ENCODE peak calls at places on chromosomes 11 and 22, in ten cellular contexts. Q is esophagus squamous epithelium, J is heart left ventricle, A is IMR-90, F is gastrocnemius medialis, I is spleen, M is stomach, O is breast epithelium, X is NB4, U is tibial nerve. R is an unnamed sample.

GRCh38 chr22:44538518-44539315 is 40.7 kb upstream of the RTL6 start:
- DNase-seq in Q (no peak), J (no peak), A (no peak), F (no peak), I (no peak), M (no peak), O (no peak), X (no peak), U (no peak), R (no peak)

GRCh38 chr11:106724293-106724892 is 293.9 kb downstream of the GUCY1A2 start:
- DNase-seq in Q (no peak), J (no peak), A (peak), F (no peak), I (no peak), M (no peak), O (no peak), X (peak), U (no peak), R (no peak)

GRCh38 chr11:82936261-82936660 is 34.7 kb downstream of the DDIAS start:
- DNase-seq in Q (no peak), J (no peak), A (peak), F (no peak), I (no peak), M (no peak), O (no peak), X (no peak), U (no peak), R (no peak)

GRCh38 chr22:44847380-44847779 is 95.0 kb downstream of the ARHGAP8 start:
- DNase-seq in Q (no peak), J (no peak), A (no peak), F (no peak), I (no peak), M (no peak), O (no peak), X (no peak), U (no peak), R (no peak)

GRCh38 chr11:107648247-107648646 is 57.3 kb downstream of the ELMOD1 start:
- DNase-seq in Q (no peak), J (no peak), A (no peak), F (no peak), I (no peak), M (no peak), O (no peak), X (no peak), U (no peak), R (no peak)

GRCh38 chr22:44437493-44438015 is 60.5 kb downstream of the RTL6 start:
- DNase-seq in Q (no peak), J (no peak), A (peak), F (no peak), I (peak), M (no peak), O (no peak), X (no peak), U (no peak), R (no peak)

GRCh38 chr22:35580351-35581022 is 36.6 kb downstream of the MB start:
- DNase-seq in Q (no peak), J (peak), A (no peak), F (no peak), I (no peak), M (no peak), O (no peak), X (no peak), U (no peak), R (no peak)

GRCh38 chr11:42620796-42621195 is 691.0 kb upstream of the API5 start:
- DNase-seq in Q (no peak), J (no peak), A (no peak), F (no peak), I (no peak), M (no peak), O (no peak), X (no peak), U (no peak), R (no peak)

GRCh38 chr11:1121343-1122331 is 36.1 kb upstream of the MUC5AC start:
- DNase-seq in Q (no peak), J (peak), A (peak), F (no peak), I (peak), M (peak), O (no peak), X (no peak), U (no peak), R (peak)

GRCh38 chr11:78111298-78111697 is 28.1 kb downstream of the ALG8 start:
- DNase-seq in Q (no peak), J (no peak), A (no peak), F (no peak), I (no peak), M (no peak), O (no peak), X (no peak), U (no peak), R (no peak)

GRCh38 chr11:109856958-109857357 is 236.2 kb upstream of the ZC3H12C start:
- DNase-seq in Q (no peak), J (no peak), A (peak), F (no peak), I (no peak), M (no peak), O (no peak), X (no peak), U (no peak), R (no peak)

GRCh38 chr22:46202897-46203589 is 47.0 kb downstream of the CDPF1 start:
- DNase-seq in Q (no peak), J (no peak), A (no peak), F (no peak), I (no peak), M (no peak), O (no peak), X (no peak), U (no peak), R (no peak)

GRCh38 chr11:18490736-18491485 is 35.3 kb downstream of the LDHAL6A start:
- DNase-seq in Q (no peak), J (no peak), A (no peak), F (no peak), I (no peak), M (no peak), O (no peak), X (no peak), U (no peak), R (no peak)

GRCh38 chr11:107018274-107018901 is at the start of gene GUCY1A2:
- DNase-seq in Q (no peak), J (peak), A (no peak), F (no peak), I (peak), M (no peak), O (no peak), X (no peak), U (no peak), R (no peak)

GRCh38 chr22:38490475-38490874 is 15.6 kb downstream of the DDX17 start:
- DNase-seq in Q (no peak), J (no peak), A (no peak), F (no peak), I (no peak), M (no peak), O (no peak), X (no peak), U (no peak), R (no peak)

GRCh38 chr22:44628273-44628672 is 73.7 kb upstream of the PRR5 start:
- DNase-seq in Q (no peak), J (no peak), A (no peak), F (no peak), I (no peak), M (no peak), O (no peak), X (no peak), U (no peak), R (no peak)

GRCh38 chr11:128548655-128549255 is 38.6 kb downstream of the ETS1 start:
- DNase-seq in Q (no peak), J (peak), A (peak), F (peak), I (peak), M (peak), O (no peak), X (peak), U (peak), R (peak)
- H3K4me3 ChIP-seq in Q (peak), J (peak), A (peak), F (peak), I (peak), M (peak), O (peak), X (peak), U (peak), R (peak)

DNA sequence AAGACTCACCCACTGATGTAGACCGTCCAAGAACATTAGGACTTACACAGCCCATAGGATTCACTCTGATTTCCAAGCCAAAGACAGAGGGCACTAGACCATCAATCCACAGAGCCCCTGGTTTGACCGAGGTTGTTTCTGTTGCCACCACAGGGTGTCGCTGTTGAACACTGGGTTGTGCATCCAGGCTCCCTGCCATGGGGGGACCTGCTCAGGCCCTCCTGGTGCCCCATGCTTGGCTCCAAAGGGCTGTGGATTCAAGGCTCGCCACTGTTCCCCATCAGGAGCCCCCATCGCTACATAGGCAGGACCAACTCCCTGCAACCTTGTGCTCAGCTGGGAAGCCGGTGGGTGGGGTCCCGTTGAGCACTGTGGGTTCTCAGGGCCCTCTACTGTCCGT is 128.0 kb upstream of the ANO1 start:
- DNase-seq in Q (no peak), J (no peak), A (peak), F (no peak), I (peak), M (no peak), O (no peak), X (peak), U (no peak), R (no peak)
- TF ChIP-seq CTCF in Q (peak), J (peak), A (peak), F (no peak), I (peak), M (peak), O (peak), X (peak), U (no peak), R (no peak)

GRCh38 chr22:23913306-23913660 is 19.1 kb downstream of the MIF start:
- DNase-seq in Q (no peak), J (no peak), A (no peak), F (no peak), I (no peak), M (no peak), O (no peak), X (no peak), U (no peak), R (no peak)

GRCh38 chr22:23912293-23912903 is 18.2 kb downstream of the MIF start:
- DNase-seq in Q (no peak), J (no peak), A (no peak), F (no peak), I (no peak), M (no peak), O (no peak), X (no peak), U (no peak), R (no peak)

GRCh38 chr22:23911318-23911980 is 17.3 kb downstream of the MIF start:
- DNase-seq in Q (no peak), J (no peak), A (no peak), F (no peak), I (no peak), M (no peak), O (no peak), X (no peak), U (no peak), R (peak)

GRCh38 chr22:23915230-23915754 is 21.1 kb downstream of the MIF start:
- DNase-seq in Q (no peak), J (no peak), A (no peak), F (no peak), I (no peak), M (no peak), O (no peak), X (peak), U (no peak), R (no peak)

DNA sequence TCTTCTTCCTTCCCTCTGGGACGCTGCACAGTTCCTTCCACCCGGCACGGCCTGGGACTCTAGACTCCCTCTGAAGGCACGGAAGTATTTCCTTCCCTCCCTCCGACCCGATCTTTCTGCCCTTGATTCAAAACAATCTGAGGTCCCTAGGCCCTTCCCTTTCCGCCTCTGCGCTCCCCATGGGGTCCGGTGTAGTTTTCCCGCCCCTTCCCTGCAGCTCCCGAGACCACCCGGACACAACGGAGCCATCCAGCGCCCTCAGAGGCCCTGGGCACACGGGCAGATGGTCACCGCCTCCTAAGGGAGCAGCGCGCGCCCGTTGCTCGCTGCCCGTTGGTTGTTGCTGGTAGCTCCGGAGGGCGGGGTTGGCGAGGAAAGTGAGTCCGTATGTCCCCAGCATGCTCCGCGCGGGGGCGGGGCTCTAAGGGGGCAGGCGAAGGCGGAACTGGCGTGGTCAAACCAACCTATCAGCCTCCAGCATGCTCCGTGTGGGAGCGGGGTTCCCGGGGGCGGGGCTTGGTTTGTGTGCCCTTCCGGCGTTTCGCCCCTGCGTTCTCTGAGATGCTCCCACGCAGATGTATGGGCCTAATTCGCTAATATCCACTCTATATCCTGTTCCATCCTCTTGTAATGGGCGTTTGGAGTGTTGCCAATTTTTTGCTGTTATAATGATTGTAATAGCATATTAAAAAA is 19.6 kb downstream of the MIF start:
- DNase-seq in Q (peak), J (peak), A (peak), F (peak), I (peak), M (peak), O (peak), X (peak), U (peak), R (peak)
- TF ChIP-seq POLR2A in Q (peak), J (no peak), A (peak), F (peak), I (peak), M (peak), O (peak), X (peak), U (peak), R (no peak)

DNA sequence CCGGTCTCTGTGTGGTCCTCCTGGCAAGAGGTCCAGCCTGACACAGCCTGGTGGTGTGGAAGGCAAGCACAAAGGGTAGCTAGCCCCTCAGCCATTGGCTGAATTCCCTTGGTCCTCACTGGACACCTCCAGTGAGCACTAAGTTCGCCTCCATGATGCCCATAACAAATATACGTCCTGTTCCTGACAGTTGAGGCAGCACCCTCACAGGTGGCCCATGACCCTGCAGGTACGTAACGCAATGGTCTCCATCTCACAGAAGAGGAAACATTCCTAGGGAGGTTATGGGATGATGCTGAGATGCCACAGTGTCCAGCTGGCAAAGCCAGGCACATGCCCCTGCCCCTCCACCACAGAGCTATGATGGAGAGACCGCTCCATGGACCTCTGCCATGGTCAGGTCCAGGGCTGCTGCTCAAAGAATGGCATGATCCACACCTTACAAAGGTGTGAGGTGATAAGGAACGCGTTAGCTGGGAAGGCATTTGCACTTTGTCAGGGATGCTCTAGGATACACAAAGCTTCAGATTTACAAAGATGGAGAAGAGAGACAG is 1.4 kb upstream of the GNAZ start:
- DNase-seq in Q (no peak), J (no peak), A (no peak), F (no peak), I (peak), M (no peak), O (peak), X (no peak), U (no peak), R (no peak)
- H3K4me3 ChIP-seq in Q (no peak), J (no peak), A (no peak), F (no peak), I (no peak), M (no peak), O (no peak), X (no peak), U (no peak), R (no peak)

GRCh38 chr22:49923445-49923844 is 5.0 kb downstream of the CRELD2 start:
- DNase-seq in Q (no peak), J (no peak), A (peak), F (no peak), I (no peak), M (no peak), O (no peak), X (peak), U (no peak), R (no peak)
- TF ChIP-seq CTCF in Q (no peak), J (no peak), A (peak), F (no peak), I (no peak), M (peak), O (no peak), X (peak), U (no peak), R (no peak)

GRCh38 chr11:72040497-72041363 is 39.6 kb downstream of the NUMA1 start:
- DNase-seq in Q (peak), J (peak), A (peak), F (peak), I (peak), M (peak), O (peak), X (no peak), U (peak), R (peak)
- TF ChIP-seq POLR2A in Q (no peak), J (no peak), A (peak), F (peak), I (peak), M (no peak), O (peak), X (no peak), U (peak), R (no peak)

DNA sequence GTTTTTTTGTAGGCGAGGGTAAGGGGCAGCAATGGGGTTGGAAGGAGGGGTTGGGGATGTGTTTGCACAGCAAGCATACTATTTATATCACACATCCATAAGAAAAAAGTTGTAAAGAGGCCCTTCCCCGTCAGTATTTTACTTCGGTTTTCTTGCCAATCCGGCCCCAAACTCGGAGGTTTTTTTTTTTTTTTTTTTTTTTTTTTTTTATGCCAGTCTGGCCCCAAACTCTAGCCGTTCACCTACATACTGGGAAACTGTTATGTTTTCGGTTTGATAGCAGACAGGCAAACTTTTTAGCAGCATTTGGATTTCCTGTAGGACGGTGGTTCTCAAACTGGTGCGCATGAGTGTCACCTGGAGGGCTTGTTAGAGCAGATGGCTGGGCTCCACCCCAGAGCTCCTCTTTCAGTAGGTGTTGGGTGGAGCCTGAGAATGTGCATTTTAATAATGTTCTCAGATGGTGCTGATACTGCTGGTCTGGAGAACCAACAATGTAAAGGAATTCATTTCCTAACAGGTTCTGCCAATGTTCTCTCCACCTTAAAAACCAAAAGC is 76.5 kb upstream of the ZBED5 start:
- DNase-seq in Q (no peak), J (no peak), A (no peak), F (no peak), I (no peak), M (no peak), O (no peak), X (no peak), U (no peak), R (no peak)
- H3K4me3 ChIP-seq in Q (peak), J (peak), A (peak), F (peak), I (peak), M (peak), O (peak), X (no peak), U (peak), R (no peak)

GRCh38 chr11:7165911-7166310 is 77.1 kb downstream of the RBMXL2 start:
- DNase-seq in Q (no peak), J (no peak), A (no peak), F (no peak), I (no peak), M (no peak), O (no peak), X (no peak), U (no peak), R (no peak)

GRCh38 chr11:7170431-7170830 is 81.3 kb upstream of the SYT9 start:
- DNase-seq in Q (no peak), J (no peak), A (no peak), F (no peak), I (no peak), M (no peak), O (no peak), X (no peak), U (no peak), R (no peak)

GRCh38 chr11:7168741-7168990 is 79.9 kb downstream of the RBMXL2 start:
- DNase-seq in Q (no peak), J (no peak), A (no peak), F (no peak), I (no peak), M (no peak), O (no peak), X (no peak), U (no peak), R (no peak)

DNA sequence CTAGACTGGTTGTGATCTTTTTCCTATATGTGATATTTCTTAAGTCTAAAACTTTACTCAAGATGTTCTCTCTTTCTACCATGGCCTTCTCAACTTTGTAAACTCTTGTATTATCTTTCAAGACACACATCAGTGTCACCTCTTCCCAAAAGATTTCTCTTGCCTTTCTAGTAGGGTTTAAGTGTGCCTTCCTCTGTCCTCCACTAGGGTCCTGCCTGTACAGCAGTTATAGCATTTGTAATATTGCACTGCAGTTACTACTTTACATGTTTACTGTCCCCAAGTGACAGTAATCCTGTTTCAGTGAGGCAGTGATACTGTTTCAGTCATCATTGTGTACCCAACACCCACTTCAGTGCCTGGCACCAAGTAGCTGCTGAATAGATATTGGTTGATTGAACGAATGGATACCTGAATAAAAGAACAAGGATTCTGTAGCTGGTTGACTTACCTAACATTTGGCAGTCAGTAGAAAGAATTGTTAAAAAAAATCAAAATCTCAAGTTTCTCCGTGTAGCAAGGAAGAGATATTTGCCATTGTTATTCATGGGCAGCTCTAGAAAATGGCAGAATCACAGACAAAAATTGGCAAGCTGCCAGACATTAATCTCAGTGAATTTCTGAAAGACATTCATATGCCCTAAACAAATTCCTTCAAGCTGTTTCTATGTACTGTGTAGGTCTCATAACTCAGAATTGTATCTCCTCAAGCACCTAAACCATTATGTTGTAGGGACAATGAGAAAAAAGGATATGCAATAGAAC is 79.4 kb downstream of the RBMXL2 start:
- DNase-seq in Q (no peak), J (no peak), A (no peak), F (no peak), I (no peak), M (no peak), O (no peak), X (no peak), U (no peak), R (no peak)
- TF ChIP-seq CTCF in Q (no peak), J (no peak), A (no peak), F (no peak), I (no peak), M (no peak), O (no peak), X (no peak), U (no peak), R (no peak)

GRCh38 chr11:65636810-65637557 is 917 bp upstream of the SIPA1 start:
- DNase-seq in Q (no peak), J (no peak), A (no peak), F (no peak), I (peak), M (no peak), O (no peak), X (no peak), U (no peak), R (no peak)

GRCh38 chr11:65636108-65636809 is 1.6 kb upstream of the SIPA1 start:
- DNase-seq in Q (no peak), J (peak), A (no peak), F (no peak), I (peak), M (no peak), O (no peak), X (no peak), U (no peak), R (no peak)

GRCh38 chr11:65639623-65640482 is 2.0 kb downstream of the SIPA1 start:
- DNase-seq in Q (peak), J (no peak), A (no peak), F (no peak), I (peak), M (no peak), O (no peak), X (peak), U (no peak), R (no peak)

GRCh38 chr11:65634905-65635731 is 2.8 kb upstream of the SIPA1 start:
- DNase-seq in Q (no peak), J (peak), A (no peak), F (no peak), I (peak), M (no peak), O (no peak), X (no peak), U (no peak), R (no peak)

GRCh38 chr11:65637794-65638317 is at the start of gene SIPA1:
- DNase-seq in Q (no peak), J (peak), A (peak), F (peak), I (peak), M (peak), O (no peak), X (peak), U (no peak), R (peak)
- TF ChIP-seq POLR2A in Q (peak), J (no peak), A (no peak), F (peak), I (peak), M (no peak), O (no peak), X (peak), U (peak), R (no peak)